ENCODE peak calls at places on chromosomes 3 and 15, in eight cellular contexts. One of them, this sample, is unnamed.
A peak's percentile ranks its signal among the peaks of the same experiment; 100 is the strongest.

GRCh38 chr15:41975679-41976078 is 3.3 kb upstream of the EHD4 start:
- DNase-seq in A549: no peak
- DNase-seq in spleen: no peak
- DNase-seq in upper lobe of right lung: no peak
- DNase-seq in omental fat pad: no peak
- DNase-seq in progenitor cell of endocrine pancreas: no peak
- DNase-seq in GM20000: no peak
- DNase-seq in nephron progenitor cell: no peak
- DNase-seq in this sample: no peak

GRCh38 chr3:73324203-73325155 is 263.0 kb downstream of the EBLN2 start:
- DNase-seq in nephron progenitor cell: peak; percentile 14
- DNase-seq in upper lobe of right lung: no peak
- DNase-seq in spleen: no peak
- DNase-seq in progenitor cell of endocrine pancreas: no peak
- DNase-seq in omental fat pad: no peak
- DNase-seq in A549: no peak
- DNase-seq in GM20000: no peak
- DNase-seq in this sample: no peak

GRCh38 chr15:78682013-78682651 is 41.1 kb upstream of the CHRNB4 start:
- DNase-seq in omental fat pad: no peak
- DNase-seq in upper lobe of right lung: no peak
- DNase-seq in A549: no peak
- DNase-seq in GM20000: no peak
- DNase-seq in progenitor cell of endocrine pancreas: no peak
- DNase-seq in spleen: no peak
- DNase-seq in nephron progenitor cell: no peak
- DNase-seq in this sample: no peak

GRCh38 chr3:112974894-112975293 is at the start of gene CD200R1:
- DNase-seq in A549: no peak
- DNase-seq in progenitor cell of endocrine pancreas: no peak
- DNase-seq in GM20000: no peak
- DNase-seq in omental fat pad: no peak
- DNase-seq in upper lobe of right lung: no peak
- DNase-seq in spleen: no peak
- DNase-seq in nephron progenitor cell: no peak
- DNase-seq in this sample: no peak

GRCh38 chr3:69241769-69242168 is 119.4 kb upstream of the LMOD3 start:
- DNase-seq in spleen: no peak
- DNase-seq in nephron progenitor cell: no peak
- DNase-seq in GM20000: no peak
- DNase-seq in progenitor cell of endocrine pancreas: no peak
- DNase-seq in upper lobe of right lung: no peak
- DNase-seq in omental fat pad: no peak
- DNase-seq in A549: no peak
- DNase-seq in this sample: no peak

GRCh38 chr15:89486726-89487050 is 9.7 kb downstream of the RHCG start:
- DNase-seq in progenitor cell of endocrine pancreas: no peak
- DNase-seq in GM20000: no peak
- DNase-seq in spleen: no peak
- DNase-seq in upper lobe of right lung: peak; percentile 81
- DNase-seq in nephron progenitor cell: no peak
- DNase-seq in A549: no peak
- DNase-seq in omental fat pad: no peak
- DNase-seq in this sample: no peak

GRCh38 chr3:80035021-80035420 is 267.2 kb upstream of the ROBO1 start:
- DNase-seq in nephron progenitor cell: no peak
- DNase-seq in spleen: no peak
- DNase-seq in omental fat pad: no peak
- DNase-seq in progenitor cell of endocrine pancreas: no peak
- DNase-seq in upper lobe of right lung: no peak
- DNase-seq in A549: no peak
- DNase-seq in GM20000: no peak
- DNase-seq in this sample: no peak

GRCh38 chr3:195411831-195412230 is 31.0 kb downstream of the ACAP2 start:
- DNase-seq in spleen: no peak
- DNase-seq in A549: no peak
- DNase-seq in nephron progenitor cell: no peak
- DNase-seq in progenitor cell of endocrine pancreas: no peak
- DNase-seq in omental fat pad: no peak
- DNase-seq in upper lobe of right lung: no peak
- DNase-seq in GM20000: no peak
- DNase-seq in this sample: no peak

GRCh38 chr3:160678447-160678846 is 1.5 kb downstream of the ARL14 start:
- DNase-seq in progenitor cell of endocrine pancreas: no peak
- DNase-seq in spleen: no peak
- DNase-seq in GM20000: no peak
- DNase-seq in A549: no peak
- DNase-seq in upper lobe of right lung: no peak
- DNase-seq in nephron progenitor cell: no peak
- DNase-seq in omental fat pad: no peak
- DNase-seq in this sample: no peak

GRCh38 chr15:78220713-78221112 is 13.7 kb downstream of the ACSBG1 start:
- DNase-seq in omental fat pad: no peak
- DNase-seq in spleen: no peak
- DNase-seq in A549: no peak
- DNase-seq in progenitor cell of endocrine pancreas: no peak
- DNase-seq in upper lobe of right lung: no peak
- DNase-seq in GM20000: no peak
- DNase-seq in nephron progenitor cell: no peak
- DNase-seq in this sample: no peak

GRCh38 chr3:34582054-34582453 is 783.6 kb downstream of the PDCD6IP start:
- DNase-seq in progenitor cell of endocrine pancreas: no peak
- DNase-seq in omental fat pad: no peak
- DNase-seq in GM20000: no peak
- DNase-seq in A549: no peak
- DNase-seq in spleen: no peak
- DNase-seq in nephron progenitor cell: no peak
- DNase-seq in upper lobe of right lung: no peak
- DNase-seq in this sample: no peak

GRCh38 chr3:149660462-149660861 is 2.6 kb upstream of the WWTR1 start:
- DNase-seq in upper lobe of right lung: no peak
- DNase-seq in GM20000: no peak
- DNase-seq in omental fat pad: no peak
- DNase-seq in A549: no peak
- DNase-seq in nephron progenitor cell: no peak
- DNase-seq in progenitor cell of endocrine pancreas: no peak
- DNase-seq in spleen: no peak
- DNase-seq in this sample: no peak

GRCh38 chr15:71612066-71612715 is 198.2 kb upstream of the NR2E3 start:
- DNase-seq in omental fat pad: no peak
- DNase-seq in upper lobe of right lung: no peak
- DNase-seq in GM20000: no peak
- DNase-seq in A549: no peak
- DNase-seq in spleen: no peak
- DNase-seq in nephron progenitor cell: no peak
- DNase-seq in progenitor cell of endocrine pancreas: no peak
- DNase-seq in this sample: no peak

GRCh38 chr15:96625251-96625650 is 294.8 kb downstream of the NR2F2 start:
- DNase-seq in A549: no peak
- DNase-seq in upper lobe of right lung: no peak
- DNase-seq in nephron progenitor cell: no peak
- DNase-seq in omental fat pad: no peak
- DNase-seq in GM20000: no peak
- DNase-seq in spleen: no peak
- DNase-seq in progenitor cell of endocrine pancreas: no peak
- DNase-seq in this sample: no peak

GRCh38 chr15:60191015-60191414 is 186.9 kb downstream of the FOXB1 start:
- DNase-seq in progenitor cell of endocrine pancreas: no peak
- DNase-seq in GM20000: no peak
- DNase-seq in A549: no peak
- DNase-seq in spleen: no peak
- DNase-seq in upper lobe of right lung: no peak
- DNase-seq in omental fat pad: no peak
- DNase-seq in nephron progenitor cell: no peak
- DNase-seq in this sample: no peak

GRCh38 chr3:10602769-10603768 is 97.7 kb upstream of the ATP2B2 start:
- DNase-seq in GM20000: peak; percentile 17
- DNase-seq in upper lobe of right lung: no peak
- DNase-seq in A549: no peak
- DNase-seq in nephron progenitor cell: no peak
- DNase-seq in progenitor cell of endocrine pancreas: no peak
- DNase-seq in omental fat pad: no peak
- DNase-seq in spleen: peak; percentile 59
- DNase-seq in this sample: no peak

GRCh38 chr3:143526016-143526540 is 322.2 kb downstream of the SLC9A9 start:
- DNase-seq in nephron progenitor cell: no peak
- DNase-seq in A549: no peak
- DNase-seq in GM20000: no peak
- DNase-seq in progenitor cell of endocrine pancreas: no peak
- DNase-seq in upper lobe of right lung: no peak
- DNase-seq in omental fat pad: no peak
- DNase-seq in spleen: no peak
- DNase-seq in this sample: no peak

GRCh38 chr3:10534066-10534465 is 28.7 kb upstream of the ATP2B2 start:
- DNase-seq in nephron progenitor cell: no peak
- DNase-seq in upper lobe of right lung: peak; percentile 40
- DNase-seq in GM20000: no peak
- DNase-seq in spleen: no peak
- DNase-seq in omental fat pad: no peak
- DNase-seq in progenitor cell of endocrine pancreas: no peak
- DNase-seq in A549: no peak
- DNase-seq in this sample: no peak

DNA sequence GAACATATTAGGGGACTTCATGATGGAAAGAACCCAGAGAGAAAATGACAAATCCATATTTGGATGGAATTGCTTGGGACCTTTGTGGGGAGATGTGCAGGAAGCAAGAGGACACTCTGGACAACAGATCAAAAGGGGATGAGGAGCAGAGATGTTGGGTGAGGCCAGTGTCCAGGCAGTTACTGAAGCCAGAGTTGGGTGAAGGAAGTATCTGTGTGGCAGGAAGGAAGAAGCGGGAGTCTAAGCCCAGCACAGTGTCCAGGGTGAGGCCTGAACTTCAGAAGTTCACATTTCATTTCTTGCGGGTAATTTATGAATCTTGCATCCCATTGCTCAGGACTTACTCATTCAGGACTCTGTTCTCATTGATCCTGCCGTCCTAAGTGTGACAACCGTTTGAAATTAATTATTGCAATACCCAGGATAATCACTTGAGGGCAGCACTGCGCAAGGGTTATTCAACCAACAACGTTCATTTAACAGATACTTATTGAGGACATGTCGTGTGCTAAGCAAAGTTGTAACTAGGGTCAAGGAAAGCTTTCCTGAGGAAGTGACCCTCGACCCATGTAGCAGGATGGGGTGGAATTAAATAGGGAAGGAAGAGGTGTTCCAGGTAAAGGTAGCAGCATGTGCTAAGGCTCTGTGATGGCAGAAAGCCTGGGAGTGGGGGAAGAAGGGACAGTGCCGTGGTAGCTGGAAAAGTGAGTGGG is 61.3 kb upstream of the CMTM8 start:
- DNase-seq in GM20000: peak; percentile 66
- DNase-seq in A549: peak; percentile 32
- DNase-seq in upper lobe of right lung: no peak
- DNase-seq in omental fat pad: no peak
- DNase-seq in spleen: no peak
- DNase-seq in progenitor cell of endocrine pancreas: peak; percentile 61
- DNase-seq in nephron progenitor cell: peak; percentile 60
- DNase-seq in this sample: no peak
- TF ChIP-seq CTCF in GM20000: peak; percentile 67
- TF ChIP-seq CTCF in A549: peak; percentile 69
- TF ChIP-seq CTCF in upper lobe of right lung: peak; percentile 65
- TF ChIP-seq CTCF in omental fat pad: peak; percentile 36
- TF ChIP-seq CTCF in spleen: peak; percentile 65
- TF ChIP-seq CTCF in progenitor cell of endocrine pancreas: peak; percentile 73
- TF ChIP-seq CTCF in nephron progenitor cell: peak; percentile 66
- TF ChIP-seq CTCF in this sample: peak; percentile 79

DNA sequence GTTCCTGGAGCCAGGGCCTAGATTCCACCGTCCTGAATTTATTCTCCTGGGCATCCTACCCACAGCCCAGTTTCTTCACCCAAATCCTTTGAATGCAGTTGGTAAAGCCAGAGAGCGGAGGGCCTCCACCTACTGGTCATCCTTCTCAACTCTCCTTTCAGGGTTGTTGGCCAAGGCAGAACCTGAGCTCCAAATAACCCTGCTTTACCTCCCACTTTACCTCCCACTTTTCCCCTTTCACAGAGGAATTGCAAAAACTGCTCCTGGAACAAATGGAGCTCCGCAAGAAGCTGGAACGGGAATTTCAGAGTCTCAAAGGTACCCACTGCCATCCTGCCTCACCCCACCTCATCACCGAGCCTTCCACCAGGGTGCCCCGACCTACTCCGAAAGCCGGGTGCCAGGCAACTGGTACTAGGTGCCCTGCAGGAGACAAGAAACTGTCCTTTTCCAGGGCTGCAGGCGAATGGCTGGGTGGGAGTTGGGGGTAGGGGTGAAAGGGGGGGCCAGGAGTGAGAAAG is 6.8 kb downstream of the SKOR1 start:
- DNase-seq in progenitor cell of endocrine pancreas: no peak
- DNase-seq in A549: no peak
- DNase-seq in omental fat pad: no peak
- DNase-seq in upper lobe of right lung: peak; percentile 43
- DNase-seq in nephron progenitor cell: no peak
- DNase-seq in spleen: no peak
- DNase-seq in GM20000: no peak
- DNase-seq in this sample: no peak
- TF ChIP-seq CTCF in progenitor cell of endocrine pancreas: peak; percentile 37
- TF ChIP-seq CTCF in A549: peak; percentile 39
- TF ChIP-seq CTCF in omental fat pad: no peak
- TF ChIP-seq CTCF in upper lobe of right lung: no peak
- TF ChIP-seq CTCF in nephron progenitor cell: peak; percentile 31
- TF ChIP-seq CTCF in spleen: no peak
- TF ChIP-seq CTCF in GM20000: peak; percentile 8
- TF ChIP-seq CTCF in this sample: peak; percentile 68

GRCh38 chr15:37801529-37801928 is 132.9 kb upstream of the TMCO5A start:
- DNase-seq in GM20000: no peak
- DNase-seq in progenitor cell of endocrine pancreas: no peak
- DNase-seq in spleen: no peak
- DNase-seq in A549: no peak
- DNase-seq in upper lobe of right lung: no peak
- DNase-seq in omental fat pad: no peak
- DNase-seq in nephron progenitor cell: no peak
- DNase-seq in this sample: no peak
- TF ChIP-seq CTCF in GM20000: no peak
- TF ChIP-seq CTCF in progenitor cell of endocrine pancreas: no peak
- TF ChIP-seq CTCF in spleen: no peak
- TF ChIP-seq CTCF in A549: no peak
- TF ChIP-seq CTCF in upper lobe of right lung: no peak
- TF ChIP-seq CTCF in omental fat pad: no peak
- TF ChIP-seq CTCF in nephron progenitor cell: no peak
- TF ChIP-seq CTCF in this sample: no peak

DNA sequence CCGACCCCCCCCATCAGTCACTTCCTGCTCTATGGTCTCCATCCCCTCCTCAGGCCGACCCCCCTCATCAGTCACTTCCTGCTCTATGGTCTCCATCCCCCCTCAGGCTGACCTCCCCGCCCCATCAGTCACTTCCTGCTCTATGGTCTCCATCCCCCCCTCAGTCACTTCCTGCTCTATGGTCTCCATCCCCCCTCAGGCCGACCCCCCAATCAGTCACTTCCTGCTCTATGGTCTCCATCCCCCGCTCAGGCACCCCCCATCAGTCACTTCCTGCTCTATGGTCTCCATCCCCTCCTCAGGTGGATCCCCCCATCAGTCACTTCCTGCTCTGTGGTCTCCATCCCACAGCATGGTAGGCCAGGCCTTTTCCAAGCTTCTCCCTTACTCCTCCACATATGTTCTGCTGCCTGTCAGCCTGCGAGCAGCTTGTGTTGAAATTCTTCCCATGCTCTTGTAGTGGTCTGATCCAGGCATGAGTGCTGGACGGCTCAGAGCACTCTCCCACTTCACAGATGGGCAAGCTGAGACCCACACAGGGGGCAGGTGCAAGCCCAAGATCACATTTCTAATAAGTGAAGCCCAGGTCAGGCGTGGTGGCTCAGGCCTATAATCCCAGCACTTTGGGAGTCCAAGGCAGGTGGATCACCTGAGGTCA is 36.8 kb downstream of the BDH1 start:
- DNase-seq in progenitor cell of endocrine pancreas: no peak
- DNase-seq in nephron progenitor cell: no peak
- DNase-seq in A549: no peak
- DNase-seq in GM20000: no peak
- DNase-seq in upper lobe of right lung: peak; percentile 48
- DNase-seq in spleen: no peak
- DNase-seq in omental fat pad: no peak
- DNase-seq in this sample: peak; percentile 35
- TF ChIP-seq CTCF in progenitor cell of endocrine pancreas: no peak
- TF ChIP-seq CTCF in nephron progenitor cell: no peak
- TF ChIP-seq CTCF in A549: no peak
- TF ChIP-seq CTCF in GM20000: no peak
- TF ChIP-seq CTCF in upper lobe of right lung: no peak
- TF ChIP-seq CTCF in spleen: no peak
- TF ChIP-seq CTCF in omental fat pad: no peak
- TF ChIP-seq CTCF in this sample: no peak